ENCODE peak calls at places on chromosome 21, in six cellular contexts. H, P, R, G, O and N are unnamed samples.
A peak's percentile ranks its signal among the peaks of the same experiment; 100 is the strongest.

GRCh38 chr21:29185172-29185571 is 54.7 kb downstream of the MAP3K7CL start:
- DNase-seq in H (no peak), O (no peak), G (no peak), R (no peak), P (no peak), N (no peak)

GRCh38 chr21:35559128-35559831 is 501.0 kb downstream of the SETD4 start:
- DNase-seq in G (no peak), H (no peak), O (peak; percentile 96), P (no peak), R (no peak), N (no peak)

GRCh38 chr21:37337831-37338230 is 28.7 kb upstream of the DYRK1A start:
- DNase-seq in P (no peak), O (no peak), G (no peak), R (no peak), H (no peak), N (no peak)

GRCh38 chr21:31136891-31137290 is 98.6 kb upstream of the KRTAP19-8 start:
- DNase-seq in P (no peak), G (no peak), H (no peak), R (no peak), O (peak; percentile 86), N (no peak)

GRCh38 chr21:36156815-36157670 is at the start of gene DOP1B:
- DNase-seq in G (peak; percentile 80), O (no peak), P (peak; percentile 42), H (no peak), R (no peak), N (no peak)

GRCh38 chr21:25461730-25462129 is 145.6 kb downstream of the MRPL39 start:
- DNase-seq in P (no peak), R (no peak), O (no peak), G (no peak), H (no peak), N (no peak)

GRCh38 chr21:19553930-19554615 is 1150.5 kb upstream of the TMPRSS15 start:
- DNase-seq in P (no peak), O (no peak), R (no peak), H (peak; percentile 57), G (no peak), N (no peak)

GRCh38 chr21:31905444-31906400 is 32.9 kb downstream of the HUNK start:
- DNase-seq in H (no peak), G (no peak), R (no peak), O (no peak), P (no peak), N (no peak)

GRCh38 chr21:30629173-30629572 is 5.8 kb upstream of the KRTAP20-2 start:
- DNase-seq in O (no peak), R (no peak), H (no peak), G (no peak), P (no peak), N (no peak)

GRCh38 chr21:37915941-37916794 is at the start of gene KCNJ6:
- DNase-seq in O (peak; percentile 59), H (peak; percentile 94), R (peak; percentile 42), G (peak; percentile 51), P (peak; percentile 77), N (no peak)

GRCh38 chr21:14119038-14119437 is 91.7 kb downstream of the LIPI start:
- DNase-seq in R (no peak), G (no peak), H (peak; percentile 40), O (no peak), P (no peak), N (peak; percentile 37)

GRCh38 chr21:35438643-35439404 is 389.7 kb upstream of the RUNX1 start:
- DNase-seq in R (no peak), P (no peak), H (no peak), G (no peak), O (peak; percentile 5), N (no peak)

GRCh38 chr21:44891631-44892031 is 18.1 kb upstream of the PTTG1IP start:
- DNase-seq in G (no peak), O (no peak), H (no peak), P (no peak), R (no peak), N (no peak)

GRCh38 chr21:35136586-35137254 is 87.6 kb upstream of the RUNX1 start:
- DNase-seq in G (peak; percentile 70), R (peak; percentile 82), O (peak; percentile 14), P (no peak), H (no peak), N (peak; percentile 94)

GRCh38 chr21:35428489-35428888 is 379.4 kb upstream of the RUNX1 start:
- DNase-seq in G (no peak), O (no peak), R (no peak), H (peak; percentile 52), P (no peak), N (no peak)

GRCh38 chr21:16608209-16608830 is 878.5 kb downstream of the USP25 start:
- DNase-seq in R (no peak), G (no peak), P (no peak), O (peak; percentile 6), H (peak; percentile 38), N (no peak)

GRCh38 chr21:37341254-37341960 is 25.2 kb upstream of the DYRK1A start:
- DNase-seq in G (no peak), H (peak; percentile 22), R (no peak), P (no peak), O (no peak), N (no peak)

GRCh38 chr21:36705679-36706481 is 7.0 kb downstream of the SIM2 start:
- DNase-seq in G (peak; percentile 59), P (peak; percentile 30), R (no peak), H (peak; percentile 72), O (no peak), N (no peak)

GRCh38 chr21:15968911-15969310 is 239.1 kb downstream of the USP25 start:
- DNase-seq in P (no peak), R (no peak), O (no peak), H (no peak), G (no peak), N (no peak)

GRCh38 chr21:41141031-41141457 is 26.9 kb upstream of the BACE2 start:
- DNase-seq in O (no peak), P (no peak), H (no peak), R (no peak), G (no peak), N (peak; percentile 52)

GRCh38 chr21:26966978-26967913 is at the start of gene ADAMTS5:
- DNase-seq in H (peak; percentile 68), G (no peak), P (peak; percentile 42), R (peak; percentile 79), O (peak; percentile 77), N (no peak)

GRCh38 chr21:30981403-30981802 is 56.9 kb downstream of the KRTAP19-8 start:
- DNase-seq in P (no peak), G (no peak), R (no peak), O (no peak), H (no peak), N (no peak)

GRCh38 chr21:35860181-35860869 is 200.0 kb downstream of the SETD4 start:
- DNase-seq in R (no peak), G (no peak), H (no peak), O (no peak), P (no peak), N (no peak)

GRCh38 chr21:44871576-44872265 is 1.8 kb downstream of the PTTG1IP start:
- DNase-seq in P (no peak), H (no peak), G (no peak), R (peak; percentile 60), O (peak; percentile 81), N (peak; percentile 78)

GRCh38 chr21:37710555-37711293 is 205.5 kb downstream of the KCNJ6 start:
- DNase-seq in G (no peak), O (peak; percentile 71), P (no peak), R (peak; percentile 41), H (no peak), N (no peak)

GRCh38 chr21:25561668-25562641 is 45.3 kb downstream of the MRPL39 start:
- DNase-seq in H (peak; percentile 69), P (peak; percentile 31), O (peak; percentile 80), G (no peak), R (peak; percentile 28), N (no peak)

GRCh38 chr21:40512590-40512989 is 334.4 kb downstream of the DSCAM start:
- DNase-seq in R (no peak), G (peak; percentile 52), P (no peak), H (peak; percentile 16), O (no peak), N (peak; percentile 1)

GRCh38 chr21:26766826-26767325 is 78.3 kb downstream of the ADAMTS1 start:
- DNase-seq in P (no peak), G (no peak), H (no peak), O (no peak), R (peak; percentile 79), N (no peak)

GRCh38 chr21:15363921-15364320 is 299.1 kb upstream of the NRIP1 start:
- DNase-seq in R (no peak), O (no peak), P (no peak), G (no peak), H (no peak), N (no peak)

GRCh38 chr21:42525676-42526378 is 12.2 kb downstream of the SLC37A1 start:
- DNase-seq in O (no peak), H (no peak), P (no peak), G (no peak), R (peak; percentile 79), N (no peak)

GRCh38 chr21:42525228-42525604 is 11.6 kb downstream of the SLC37A1 start:
- DNase-seq in G (no peak), H (peak; percentile 54), O (peak; percentile 18), P (no peak), R (peak; percentile 92), N (no peak)

GRCh38 chr21:42523211-42523610 is 9.6 kb downstream of the SLC37A1 start:
- DNase-seq in P (no peak), O (no peak), G (no peak), R (no peak), H (no peak), N (no peak)

GRCh38 chr21:42523941-42524340 is 10.3 kb downstream of the SLC37A1 start:
- DNase-seq in O (no peak), H (no peak), G (no peak), P (no peak), R (no peak), N (no peak)

GRCh38 chr21:42524341-42525227 is 10.9 kb downstream of the SLC37A1 start:
- DNase-seq in G (no peak), O (peak; percentile 86), H (peak; percentile 75), R (peak; percentile 19), P (no peak), N (no peak)
- H3K4me3 ChIP-seq in G (no peak overlapping the region), O (peak overlapping the region; percentile 29), H (peak overlapping the region; percentile 30), R (no peak overlapping the region), P (peak overlapping the region; percentile 21), N (no peak overlapping the region)

GRCh38 chr21:46646541-46647154 is 11.2 kb downstream of the PRMT2 start:
- DNase-seq in R (no peak), G (no peak), O (no peak), H (no peak), P (no peak), N (no peak)
- H3K36me3 ChIP-seq in R (peaks cover 64% of the 10 kb centered on the region), G (peaks cover 76% of the 10 kb centered on the region), O (peaks cover 43% of the 10 kb centered on the region), H (peaks cover 21% of the 10 kb centered on the region), P (peaks cover 100% of the 10 kb centered on the region), N (no peaks in the 10 kb centered on the region)

GRCh38 chr21:39316062-39316461 is 2.6 kb upstream of the BRWD1 start:
- DNase-seq in H (no peak), G (no peak), R (no peak), O (no peak), P (no peak), N (no peak)
- H2AFZ ChIP-seq in H (no peak overlapping the region), G (no peak overlapping the region), R (no peak overlapping the region), O (no peak overlapping the region), P (no peak overlapping the region), N (no peak overlapping the region)

GRCh38 chr21:34029724-34030528 is 43.5 kb upstream of the MRPS6 start:
- DNase-seq in P (peak; percentile 58), G (peak; percentile 85), H (peak; percentile 80), R (peak; percentile 89), O (peak; percentile 89), N (peak; percentile 25)
- H3K4me3 ChIP-seq in P (no peak overlapping the region), G (no peak overlapping the region), H (peak overlapping the region; percentile 4), R (no peak overlapping the region), O (peak overlapping the region; percentile 12), N (no peak overlapping the region)